ENCODE peak calls at places on chromosomes 7 and 10, in nine cellular contexts. G is AG09319, S is stomach, Q is fibroblast of lung, C is H9, V is tibial nerve, J is Panc1, K is mucosa of descending colon, M is ovary. I is an unnamed sample.
A peak's percentile ranks its signal among the peaks of the same experiment; 100 is the strongest.

GRCh38 chr10:69703766-69704191 is 73.7 kb downstream of the FAM241B start:
- DNase-seq in G (peak; percentile 46), S (no peak), Q (peak; percentile 98), C (no peak), V (no peak), J (no peak), K (no peak), M (no peak), I (no peak)

GRCh38 chr7:155785536-155785935 is 26.7 kb downstream of the SHH start:
- DNase-seq in G (no peak), S (no peak), Q (peak; percentile 40), C (no peak), V (no peak), J (no peak), K (no peak), M (no peak), I (no peak)

GRCh38 chr7:74039337-74039736 is 11.4 kb downstream of the ELN start:
- DNase-seq in G (no peak), S (no peak), Q (no peak), C (no peak), V (no peak), J (no peak), K (no peak), M (no peak), I (no peak)

GRCh38 chr10:33208166-33208565 is 126.3 kb downstream of the NRP1 start:
- DNase-seq in G (no peak), S (no peak), Q (no peak), C (no peak), V (no peak), J (no peak), K (no peak), M (no peak), I (no peak)

GRCh38 chr7:138324905-138325304 is 135.2 kb upstream of the TRIM24 start:
- DNase-seq in G (no peak), S (no peak), Q (no peak), C (no peak), V (no peak), J (no peak), K (no peak), M (no peak), I (no peak)

GRCh38 chr10:8245131-8246117 is 190.9 kb downstream of the GATA3 start:
- DNase-seq in G (no peak), S (no peak), Q (no peak), C (no peak), V (no peak), J (no peak), K (no peak), M (no peak), I (no peak)

GRCh38 chr10:131727612-131728011 is 173.2 kb upstream of the PPP2R2D start:
- DNase-seq in G (no peak), S (peak; percentile 23), Q (no peak), C (peak; percentile 21), V (no peak), J (no peak), K (no peak), M (no peak), I (peak; percentile 58)

GRCh38 chr10:13827418-13827817 is 240.7 kb downstream of the PRPF18 start:
- DNase-seq in G (no peak), S (no peak), Q (peak; percentile 57), C (no peak), V (no peak), J (no peak), K (no peak), M (no peak), I (no peak)

GRCh38 chr10:5582736-5583135 is 58.0 kb downstream of the CALML3 start:
- DNase-seq in G (no peak), S (no peak), Q (no peak), C (no peak), V (no peak), J (no peak), K (no peak), M (no peak), I (no peak)

GRCh38 chr10:14916600-14916999 is 37.3 kb downstream of the DCLRE1C start:
- DNase-seq in G (no peak), S (no peak), Q (no peak), C (no peak), V (no peak), J (no peak), K (no peak), M (no peak), I (no peak)

GRCh38 chr7:130951976-130952313 is 217.9 kb upstream of the KLF14 start:
- DNase-seq in G (no peak), S (no peak), Q (no peak), C (no peak), V (no peak), J (no peak), K (no peak), M (no peak), I (no peak)

GRCh38 chr7:130952477-130952876 is 218.5 kb upstream of the KLF14 start:
- DNase-seq in G (no peak), S (no peak), Q (no peak), C (no peak), V (no peak), J (no peak), K (no peak), M (no peak), I (no peak)

GRCh38 chr7:130950054-130950453 is 216.0 kb upstream of the KLF14 start:
- DNase-seq in G (no peak), S (no peak), Q (no peak), C (no peak), V (no peak), J (no peak), K (no peak), M (no peak), I (no peak)

GRCh38 chr7:130950741-130951140 is 216.7 kb upstream of the KLF14 start:
- DNase-seq in G (no peak), S (no peak), Q (no peak), C (no peak), V (no peak), J (no peak), K (no peak), M (no peak), I (no peak)

DNA sequence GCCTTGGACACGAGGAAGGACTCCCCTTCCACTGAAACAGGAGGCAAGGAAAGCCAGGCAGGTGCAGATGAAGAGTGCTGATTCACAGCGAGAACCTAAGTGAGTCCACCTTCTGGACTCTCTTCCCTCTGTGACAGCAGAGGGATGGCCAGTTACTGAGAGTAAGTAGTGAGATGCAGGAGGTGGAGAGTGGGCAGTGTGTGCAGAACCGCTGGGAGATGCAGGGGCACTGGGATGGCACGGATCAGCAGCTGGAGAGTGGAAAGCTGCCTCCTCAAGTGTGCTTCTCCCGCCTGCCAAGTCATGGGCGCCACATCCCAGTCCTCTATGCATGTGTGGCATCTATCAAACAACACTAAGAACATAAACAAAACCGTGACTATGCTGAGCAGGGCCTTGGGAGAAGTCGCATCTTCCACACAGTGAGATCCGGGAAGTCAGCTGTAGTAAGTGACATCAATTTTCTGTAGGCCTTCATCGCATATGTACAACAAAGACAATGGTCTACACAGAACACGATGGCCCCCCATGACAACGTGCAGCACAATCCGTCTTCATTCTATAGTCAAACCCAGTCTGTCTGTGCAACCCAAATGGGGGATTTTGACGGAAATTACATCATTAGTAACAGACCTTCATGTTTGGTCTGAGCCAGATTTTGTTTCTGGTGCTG is 217.4 kb upstream of the KLF14 start:
- DNase-seq in G (no peak), S (no peak), Q (no peak), C (no peak), V (no peak), J (no peak), K (no peak), M (no peak), I (no peak)
- TF ChIP-seq CTCF in G (no peak), S (no peak), Q (no peak), C (no peak), V (no peak), J (no peak), K (no peak), M (no peak), I (no peak)

GRCh38 chr7:66804001-66804400 is 63.5 kb downstream of the RABGEF1 start:
- DNase-seq in G (no peak), S (no peak), Q (no peak), C (peak; percentile 1), V (no peak), J (no peak), K (no peak), M (no peak), I (no peak)
- TF ChIP-seq CTCF in G (no peak), S (no peak), Q (no peak), C (no peak), V (no peak), J (no peak), K (no peak), M (no peak), I (no peak)

GRCh38 chr7:55147101-55147500 is 128.3 kb downstream of the EGFR start:
- DNase-seq in G (no peak), S (no peak), Q (no peak), C (no peak), V (no peak), J (no peak), K (no peak), M (no peak), I (no peak)

GRCh38 chr7:55145606-55146005 is 126.8 kb downstream of the EGFR start:
- DNase-seq in G (no peak), S (no peak), Q (no peak), C (no peak), V (no peak), J (no peak), K (no peak), M (no peak), I (no peak)

GRCh38 chr7:55142919-55143600 is 124.2 kb downstream of the EGFR start:
- DNase-seq in G (no peak), S (no peak), Q (no peak), C (no peak), V (no peak), J (no peak), K (no peak), M (no peak), I (no peak)

GRCh38 chr7:55144955-55145342 is 126.1 kb downstream of the EGFR start:
- DNase-seq in G (no peak), S (no peak), Q (no peak), C (no peak), V (no peak), J (no peak), K (no peak), M (no peak), I (no peak)

DNA sequence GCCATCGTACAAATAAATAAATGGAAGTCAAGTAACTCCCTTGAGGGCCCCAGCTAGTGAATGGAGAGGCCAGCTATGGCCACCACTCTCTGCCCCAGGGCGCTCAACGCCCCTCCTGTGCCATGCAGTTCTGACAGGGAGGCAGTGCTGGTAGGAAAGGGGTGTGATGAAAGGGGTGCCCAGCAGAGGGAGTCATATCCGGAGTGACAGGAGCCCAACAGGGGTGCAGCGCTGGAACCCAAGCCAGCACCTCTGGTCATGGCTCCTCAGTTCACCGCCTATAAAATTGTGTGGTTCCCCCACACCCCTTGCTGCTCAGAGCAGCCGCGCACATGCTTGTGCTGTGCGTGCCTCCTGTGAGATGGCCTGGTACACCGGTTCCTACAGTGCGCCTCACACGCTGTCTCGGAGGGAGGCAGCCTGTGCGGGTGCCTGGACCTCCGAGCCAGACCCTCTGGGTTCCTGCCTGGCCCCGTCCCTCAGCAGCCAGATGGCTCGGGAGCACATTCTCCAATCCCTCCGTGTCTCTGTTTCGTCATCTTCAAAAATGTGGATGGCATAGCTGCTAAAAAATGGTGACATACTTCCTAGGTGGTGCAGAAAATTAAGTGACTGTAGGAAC is 125.6 kb downstream of the EGFR start:
- DNase-seq in G (no peak), S (no peak), Q (no peak), C (peak; percentile 76), V (no peak), J (no peak), K (no peak), M (no peak), I (no peak)
- TF ChIP-seq CTCF in G (peak; percentile 15), S (no peak), Q (peak; percentile 23), C (peak; percentile 69), V (no peak), J (peak; percentile 69), K (no peak), M (no peak), I (peak; percentile 51)

GRCh38 chr7:8365499-8366110 is 67.8 kb upstream of the NXPH1 start:
- DNase-seq in G (no peak), S (no peak), Q (no peak), C (no peak), V (no peak), J (peak; percentile 20), K (peak; percentile 8), M (no peak), I (no peak)
- TF ChIP-seq CTCF in G (no peak), S (no peak), Q (no peak), C (peak; percentile 72), V (no peak), J (peak; percentile 67), K (no peak), M (no peak), I (peak; percentile 69)

I was measured in type B pancreatic cell.